ENCODE peak calls at places on chromosomes 5 and 9, in six cellular contexts. A is body of pancreas, L is T-cell, R is SW 1271, O is HEK293T, V is aorta. G is an unnamed sample.

GRCh38 chr9:121288557-121288873 is 20.6 kb downstream of the GSN start:
- DNase-seq in A (no peak), L (no peak), R (no peak), O (no peak), V (no peak), G (no peak)

GRCh38 chr5:32712463-32713395 is 1.6 kb downstream of the NPR3 start:
- DNase-seq in A (no peak), L (no peak), R (no peak), O (no peak), V (peak), G (no peak)

GRCh38 chr5:76546497-76547102 is 76.6 kb downstream of the F2RL2 start:
- DNase-seq in A (no peak), L (peak), R (no peak), O (no peak), V (no peak), G (peak)

GRCh38 chr9:120412425-120412951 is 167.5 kb downstream of the CDK5RAP2 start:
- DNase-seq in A (no peak), L (no peak), R (no peak), O (no peak), V (no peak), G (no peak)

GRCh38 chr5:473344-474192 is 30.6 kb downstream of the EXOC3 start:
- DNase-seq in A (peak), L (peak), R (peak), O (peak), V (peak), G (no peak)

GRCh38 chr5:160787247-160787646 is 64.8 kb downstream of the ATP10B start:
- DNase-seq in A (peak), L (peak), R (no peak), O (peak), V (no peak), G (peak)

GRCh38 chr9:127189628-127190027 is 67.2 kb upstream of the ANGPTL2 start:
- DNase-seq in A (no peak), L (no peak), R (no peak), O (no peak), V (peak), G (no peak)

GRCh38 chr5:154103223-154103622 is 64.5 kb downstream of the MFAP3 start:
- DNase-seq in A (no peak), L (no peak), R (no peak), O (no peak), V (no peak), G (no peak)

G was measured in mucosa of gallbladder.